ENCODE peak calls at places on chromosomes 7 and 10, in four cellular contexts. F is brain microvascular endothelial cell; X is activated CD4-positive, alpha-beta T cell treated with anti-CD3 and anti-CD28 coated beads for 24 hours; H is GM20000. T is an unnamed sample.

GRCh38 chr10:71873582-71874182 is 22.6 kb upstream of the PSAP start:
- DNase-seq in X (no peak), H (peak; percentile 91), F (no peak), T (no peak)

GRCh38 chr10:7153750-7154149 is 257.1 kb downstream of the SFMBT2 start:
- DNase-seq in X (no peak), H (no peak), F (no peak), T (no peak)

GRCh38 chr10:14074062-14074884 is 256.5 kb downstream of the FRMD4A start:
- DNase-seq in H (no peak), F (peak; percentile 100), X (no peak), T (peak; percentile 100)

GRCh38 chr10:77563638-77564270 is 73.9 kb downstream of the KCNMA1 start:
- DNase-seq in H (no peak), F (no peak), X (no peak), T (no peak)

GRCh38 chr10:1488970-1489548 is 248.3 kb downstream of the ADARB2 start:
- DNase-seq in X (no peak), H (peak; percentile 58), F (no peak), T (no peak)

GRCh38 chr7:135914346-135914745 is 62.8 kb downstream of the MTPN start:
- DNase-seq in X (no peak), H (no peak), F (no peak), T (no peak)

GRCh38 chr10:87700031-87700796 is 40.5 kb downstream of the PAPSS2 start:
- DNase-seq in H (no peak), F (no peak), X (no peak), T (peak; percentile 20)

GRCh38 chr7:159032310-159032709 is 112.4 kb downstream of the VIPR2 start:
- DNase-seq in F (no peak), H (no peak), X (no peak), T (no peak)

GRCh38 chr7:143416565-143417149 is 8.0 kb upstream of the EPHA1 start:
- DNase-seq in X (no peak), H (peak; percentile 83), F (no peak), T (no peak)

GRCh38 chr10:126921974-126922525 is 16.8 kb downstream of the DOCK1 start:
- DNase-seq in F (peak; percentile 88), H (no peak), X (no peak), T (no peak)

GRCh38 chr7:131222171-131222570 is 105.5 kb upstream of the MKLN1 start:
- DNase-seq in X (no peak), F (no peak), H (no peak), T (no peak)

GRCh38 chr7:7944619-7945282 is 23.8 kb upstream of the GLCCI1 start:
- DNase-seq in H (peak; percentile 75), F (no peak), X (peak; percentile 18), T (no peak)

GRCh38 chr10:14683246-14683645 is 91.5 kb downstream of the FAM107B start:
- DNase-seq in H (no peak), F (no peak), X (no peak), T (no peak)

GRCh38 chr7:2883101-2883500 is 39.0 kb upstream of the GNA12 start:
- DNase-seq in F (no peak), H (no peak), X (no peak), T (no peak)

GRCh38 chr10:6516277-6516676 is 63.8 kb downstream of the PRKCQ start:
- DNase-seq in X (no peak), F (no peak), H (no peak), T (no peak)

GRCh38 chr7:36564500-36564899 is 159.8 kb downstream of the AOAH start:
- DNase-seq in X (no peak), H (no peak), F (no peak), T (no peak)

GRCh38 chr7:110061387-110061786 is 1029.5 kb upstream of the LRRN3 start:
- DNase-seq in H (peak; percentile 8), F (no peak), X (no peak), T (no peak)

GRCh38 chr7:35757574-35757973 is 43.3 kb upstream of the SEPTIN7 start:
- DNase-seq in H (no peak), X (no peak), F (no peak), T (no peak)

GRCh38 chr10:91541481-91541880 is 91.4 kb downstream of the PPP1R3C start:
- DNase-seq in X (no peak), H (no peak), F (peak; percentile 11), T (no peak)

GRCh38 chr10:129023057-129023456 is 444.0 kb upstream of the MGMT start:
- DNase-seq in F (no peak), X (no peak), H (no peak), T (no peak)

GRCh38 chr7:51069411-51070083 is 247.1 kb downstream of the COBL start:
- DNase-seq in F (no peak), H (no peak), X (no peak), T (no peak)

GRCh38 chr10:114022292-114022691 is 21.4 kb upstream of the ADRB1 start:
- DNase-seq in X (no peak), F (no peak), H (no peak), T (no peak)

GRCh38 chr10:10598297-10598696 is 419.4 kb upstream of the CELF2 start:
- DNase-seq in F (no peak), X (no peak), H (peak; percentile 6), T (no peak)

GRCh38 chr7:66250711-66251110 is 45.6 kb downstream of the TPST1 start:
- DNase-seq in F (peak; percentile 92), X (no peak), H (no peak), T (no peak)

GRCh38 chr10:489335-489734 is 200.1 kb downstream of the DIP2C start:
- DNase-seq in H (no peak), X (no peak), F (no peak), T (no peak)

GRCh38 chr7:102991077-102991539 is 78.3 kb downstream of the LRRC17 start:
- DNase-seq in F (no peak), H (no peak), X (no peak), T (no peak)

GRCh38 chr10:35352097-35352496 is 15.8 kb downstream of the CCNY start:
- DNase-seq in X (no peak), F (no peak), H (no peak), T (no peak)

GRCh38 chr10:33617381-33617780 is 282.9 kb upstream of the NRP1 start:
- DNase-seq in F (no peak), H (no peak), X (no peak), T (no peak)

GRCh38 chr10:30820282-30820991 is 190.9 kb upstream of the LYZL2 start:
- DNase-seq in H (no peak), F (peak; percentile 86), X (no peak), T (no peak)

GRCh38 chr7:43492906-43493305 is 90.0 kb upstream of the STK17A start:
- DNase-seq in H (no peak), X (no peak), F (no peak), T (no peak)

GRCh38 chr10:28087675-28088351 is 88.9 kb upstream of the ODAD2 start:
- DNase-seq in X (no peak), H (no peak), F (peak; percentile 88), T (no peak)

GRCh38 chr7:74625446-74625845 is 32.1 kb upstream of the GTF2I start:
- DNase-seq in F (peak; percentile 8), H (no peak), X (no peak), T (peak; percentile 39)

GRCh38 chr7:129262333-129262732 is 37.5 kb downstream of the AHCYL2 start:
- DNase-seq in F (no peak), X (no peak), H (no peak), T (no peak)

T was measured in AG09319.